ENCODE peak calls at places on chromosomes 7 and 10, in six cellular contexts. C, K, X, W, G and B are unnamed samples.

GRCh38 chr10:14399641-14400040 is 68.9 kb upstream of the FRMD4A start:
- DNase-seq in C (no peak), K (no peak), X (no peak), W (no peak), G (no peak), B (no peak)

GRCh38 chr7:22607180-22607579 is 107.2 kb upstream of the STEAP1B start:
- DNase-seq in C (no peak), K (no peak), X (no peak), W (no peak), G (no peak), B (no peak)

GRCh38 chr10:70352401-70353097 is 29.9 kb downstream of the LRRC20 start:
- DNase-seq in C (peak), K (no peak), X (no peak), W (no peak), G (no peak), B (no peak)

GRCh38 chr7:142152076-142152475 is 40.6 kb downstream of the MGAM2 start:
- DNase-seq in C (no peak), K (no peak), X (no peak), W (no peak), G (no peak), B (no peak)

GRCh38 chr10:9986786-9987185 is 1030.9 kb upstream of the CELF2 start:
- DNase-seq in C (no peak), K (no peak), X (no peak), W (no peak), G (no peak), B (no peak)

GRCh38 chr10:600234-600633 is 89.2 kb downstream of the DIP2C start:
- DNase-seq in C (no peak), K (no peak), X (no peak), W (no peak), G (no peak), B (no peak)

GRCh38 chr7:1663857-1664651 is 6.0 kb upstream of the ELFN1 start:
- DNase-seq in C (no peak), K (no peak), X (no peak), W (no peak), G (no peak), B (no peak)

GRCh38 chr10:123153486-123154091 is 613 bp upstream of the BUB3 start:
- DNase-seq in C (no peak), K (no peak), X (no peak), W (no peak), G (no peak), B (no peak)

GRCh38 chr10:69472142-69472541 is 20.9 kb downstream of the TSPAN15 start:
- DNase-seq in C (no peak), K (no peak), X (no peak), W (no peak), G (no peak), B (no peak)

GRCh38 chr7:151431768-151432311 is 8.1 kb downstream of the CRYGN start:
- DNase-seq in C (no peak), K (no peak), X (no peak), W (no peak), G (no peak), B (no peak)

GRCh38 chr10:76411719-76412435 is 980.5 kb downstream of the LRMDA start:
- DNase-seq in C (no peak), K (no peak), X (no peak), W (no peak), G (no peak), B (peak)

GRCh38 chr10:53045315-53045714 is 272.7 kb upstream of the MBL2 start:
- DNase-seq in C (no peak), K (no peak), X (no peak), W (no peak), G (no peak), B (no peak)

GRCh38 chr10:351770-352318 is 216.6 kb downstream of the ZMYND11 start:
- DNase-seq in C (no peak), K (no peak), X (no peak), W (no peak), G (no peak), B (no peak)

GRCh38 chr7:55100172-55100961 is 81.5 kb downstream of the EGFR start:
- DNase-seq in C (peak), K (no peak), X (no peak), W (no peak), G (peak), B (no peak)

GRCh38 chr10:26869528-26869927 is 8.8 kb upstream of the ABI1 start:
- DNase-seq in C (peak), K (peak), X (no peak), W (no peak), G (no peak), B (no peak)

GRCh38 chr10:42754155-42755027 is 28.2 kb upstream of the BMS1 start:
- DNase-seq in C (peak), K (peak), X (no peak), W (no peak), G (peak), B (no peak)